ENCODE peak calls at places on chromosomes 1 and 21, in ten cellular contexts. One of them, this sample, is unnamed. For H3K27me3, the result is how much of the 10 kb centered on the place peaks cover.

GRCh38 chr1:67683736-67684525 is 1.1 kb upstream of the GADD45A start:
- DNase-seq in HCT116: no peak
- DNase-seq in left ventricle myocardium inferior: no peak
- DNase-seq in cardiac muscle cell: no peak
- DNase-seq in heart right ventricle: no peak
- DNase-seq in heart left ventricle: no peak
- DNase-seq in CD8-positive, alpha-beta T cell: no peak
- DNase-seq in GM23338: no peak
- DNase-seq in pancreas: no peak
- DNase-seq in neural progenitor cell: no peak
- DNase-seq in this sample: no peak

GRCh38 chr1:47846981-47847380 is 150.2 kb downstream of the TRABD2B start:
- DNase-seq in CD8-positive, alpha-beta T cell: no peak
- DNase-seq in heart right ventricle: no peak
- DNase-seq in left ventricle myocardium inferior: no peak
- DNase-seq in pancreas: no peak
- DNase-seq in HCT116: no peak
- DNase-seq in cardiac muscle cell: no peak
- DNase-seq in neural progenitor cell: no peak
- DNase-seq in GM23338: no peak
- DNase-seq in heart left ventricle: no peak
- DNase-seq in this sample: no peak

GRCh38 chr1:155961937-155962336 is 16.4 kb downstream of the ARHGEF2 start:
- DNase-seq in neural progenitor cell: no peak
- DNase-seq in pancreas: no peak
- DNase-seq in HCT116: peak
- DNase-seq in left ventricle myocardium inferior: peak
- DNase-seq in cardiac muscle cell: peak
- DNase-seq in heart right ventricle: peak
- DNase-seq in heart left ventricle: peak
- DNase-seq in GM23338: no peak
- DNase-seq in CD8-positive, alpha-beta T cell: no peak
- DNase-seq in this sample: peak

GRCh38 chr21:39961251-39961650 is 94.0 kb downstream of the PCP4 start:
- DNase-seq in cardiac muscle cell: no peak
- DNase-seq in left ventricle myocardium inferior: no peak
- DNase-seq in CD8-positive, alpha-beta T cell: no peak
- DNase-seq in neural progenitor cell: no peak
- DNase-seq in HCT116: no peak
- DNase-seq in heart left ventricle: no peak
- DNase-seq in GM23338: no peak
- DNase-seq in pancreas: no peak
- DNase-seq in heart right ventricle: no peak
- DNase-seq in this sample: no peak

GRCh38 chr1:4695241-4695640 is 40.8 kb downstream of the AJAP1 start:
- DNase-seq in HCT116: no peak
- DNase-seq in pancreas: no peak
- DNase-seq in GM23338: no peak
- DNase-seq in heart right ventricle: no peak
- DNase-seq in CD8-positive, alpha-beta T cell: no peak
- DNase-seq in cardiac muscle cell: no peak
- DNase-seq in neural progenitor cell: no peak
- DNase-seq in left ventricle myocardium inferior: no peak
- DNase-seq in heart left ventricle: no peak
- DNase-seq in this sample: no peak

GRCh38 chr21:38263493-38263892 is 6.7 kb downstream of the KCNJ15 start:
- DNase-seq in neural progenitor cell: no peak
- DNase-seq in GM23338: no peak
- DNase-seq in CD8-positive, alpha-beta T cell: no peak
- DNase-seq in HCT116: no peak
- DNase-seq in heart right ventricle: no peak
- DNase-seq in pancreas: no peak
- DNase-seq in left ventricle myocardium inferior: no peak
- DNase-seq in heart left ventricle: no peak
- DNase-seq in cardiac muscle cell: peak
- DNase-seq in this sample: no peak

GRCh38 chr1:87972818-87973217 is 644.1 kb downstream of the LMO4 start:
- DNase-seq in left ventricle myocardium inferior: no peak
- DNase-seq in HCT116: no peak
- DNase-seq in GM23338: no peak
- DNase-seq in heart left ventricle: no peak
- DNase-seq in cardiac muscle cell: no peak
- DNase-seq in pancreas: no peak
- DNase-seq in CD8-positive, alpha-beta T cell: no peak
- DNase-seq in heart right ventricle: no peak
- DNase-seq in neural progenitor cell: peak
- DNase-seq in this sample: no peak

GRCh38 chr1:237864338-237865244 is 26.1 kb downstream of the ZP4 start:
- DNase-seq in cardiac muscle cell: peak
- DNase-seq in left ventricle myocardium inferior: peak
- DNase-seq in heart left ventricle: peak
- DNase-seq in heart right ventricle: peak
- DNase-seq in GM23338: peak
- DNase-seq in HCT116: no peak
- DNase-seq in neural progenitor cell: peak
- DNase-seq in CD8-positive, alpha-beta T cell: no peak
- DNase-seq in pancreas: peak
- DNase-seq in this sample: peak

GRCh38 chr1:40312238-40313205 is 4.6 kb downstream of the COL9A2 start:
- DNase-seq in left ventricle myocardium inferior: peak
- DNase-seq in heart left ventricle: no peak
- DNase-seq in CD8-positive, alpha-beta T cell: no peak
- DNase-seq in GM23338: no peak
- DNase-seq in cardiac muscle cell: no peak
- DNase-seq in heart right ventricle: no peak
- DNase-seq in neural progenitor cell: peak
- DNase-seq in pancreas: no peak
- DNase-seq in HCT116: no peak
- DNase-seq in this sample: peak

GRCh38 chr1:24923485-24924113 is 6.5 kb downstream of the RUNX3 start:
- DNase-seq in cardiac muscle cell: no peak
- DNase-seq in HCT116: no peak
- DNase-seq in CD8-positive, alpha-beta T cell: no peak
- DNase-seq in GM23338: no peak
- DNase-seq in neural progenitor cell: no peak
- DNase-seq in pancreas: no peak
- DNase-seq in left ventricle myocardium inferior: no peak
- DNase-seq in heart left ventricle: no peak
- DNase-seq in heart right ventricle: no peak
- DNase-seq in this sample: no peak

DNA sequence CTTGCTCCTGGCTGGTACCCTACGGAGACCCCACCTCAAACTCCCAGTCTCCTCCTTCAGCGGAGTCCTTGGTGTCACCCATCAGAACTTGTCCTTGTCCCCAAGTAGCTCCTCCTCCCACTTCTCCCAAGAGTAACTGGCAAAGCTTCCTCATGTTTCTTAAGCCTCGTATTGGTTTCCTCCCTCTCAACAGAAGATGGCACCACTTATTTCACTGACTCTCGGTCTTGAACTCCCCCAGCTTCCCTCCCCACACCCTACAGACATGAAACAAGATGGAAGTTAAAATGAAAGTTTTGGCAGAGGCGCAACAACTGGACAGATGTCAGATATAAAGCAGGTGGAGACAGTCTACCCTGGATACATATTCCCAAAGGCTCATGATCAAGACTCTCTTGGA is 13.4 kb downstream of the RAB7B start:
- DNase-seq in cardiac muscle cell: no peak
- DNase-seq in CD8-positive, alpha-beta T cell: no peak
- DNase-seq in GM23338: no peak
- DNase-seq in heart left ventricle: no peak
- DNase-seq in neural progenitor cell: no peak
- DNase-seq in left ventricle myocardium inferior: no peak
- DNase-seq in heart right ventricle: no peak
- DNase-seq in HCT116: no peak
- DNase-seq in pancreas: no peak
- DNase-seq in this sample: no peak
- TF ChIP-seq CTCF in cardiac muscle cell: no peak
- TF ChIP-seq CTCF in CD8-positive, alpha-beta T cell: no peak
- TF ChIP-seq CTCF in GM23338: no peak
- TF ChIP-seq CTCF in heart left ventricle: no peak
- TF ChIP-seq CTCF in neural progenitor cell: no peak
- TF ChIP-seq CTCF in left ventricle myocardium inferior: no peak
- TF ChIP-seq CTCF in heart right ventricle: no peak
- TF ChIP-seq CTCF in HCT116: no peak
- TF ChIP-seq CTCF in pancreas: no peak
- TF ChIP-seq CTCF in this sample: no peak

GRCh38 chr1:118982816-118983557 is 5.2 kb downstream of the TBX15 start:
- DNase-seq in CD8-positive, alpha-beta T cell: no peak
- DNase-seq in left ventricle myocardium inferior: no peak
- DNase-seq in GM23338: peak
- DNase-seq in cardiac muscle cell: no peak
- DNase-seq in pancreas: no peak
- DNase-seq in heart left ventricle: no peak
- DNase-seq in heart right ventricle: no peak
- DNase-seq in neural progenitor cell: no peak
- DNase-seq in HCT116: no peak
- DNase-seq in this sample: no peak
- H3K27me3 ChIP-seq in CD8-positive, alpha-beta T cell: under half
- H3K27me3 ChIP-seq in left ventricle myocardium inferior: half or more
- H3K27me3 ChIP-seq in GM23338: half or more
- H3K27me3 ChIP-seq in cardiac muscle cell: half or more
- H3K27me3 ChIP-seq in pancreas: under half
- H3K27me3 ChIP-seq in heart left ventricle: half or more
- H3K27me3 ChIP-seq in heart right ventricle: half or more
- H3K27me3 ChIP-seq in neural progenitor cell: half or more
- H3K27me3 ChIP-seq in HCT116: under half
- H3K27me3 ChIP-seq in this sample: under half

GRCh38 chr21:34635307-34635706 is 20.4 kb upstream of the RCAN1 start:
- DNase-seq in heart left ventricle: no peak
- DNase-seq in HCT116: no peak
- DNase-seq in left ventricle myocardium inferior: no peak
- DNase-seq in CD8-positive, alpha-beta T cell: no peak
- DNase-seq in pancreas: no peak
- DNase-seq in GM23338: peak
- DNase-seq in cardiac muscle cell: no peak
- DNase-seq in neural progenitor cell: peak
- DNase-seq in heart right ventricle: no peak
- DNase-seq in this sample: no peak
- TF ChIP-seq CTCF in heart left ventricle: peak
- TF ChIP-seq CTCF in HCT116: peak
- TF ChIP-seq CTCF in left ventricle myocardium inferior: peak
- TF ChIP-seq CTCF in CD8-positive, alpha-beta T cell: peak
- TF ChIP-seq CTCF in pancreas: no peak
- TF ChIP-seq CTCF in GM23338: peak
- TF ChIP-seq CTCF in cardiac muscle cell: peak
- TF ChIP-seq CTCF in neural progenitor cell: peak
- TF ChIP-seq CTCF in heart right ventricle: peak
- TF ChIP-seq CTCF in this sample: no peak

DNA sequence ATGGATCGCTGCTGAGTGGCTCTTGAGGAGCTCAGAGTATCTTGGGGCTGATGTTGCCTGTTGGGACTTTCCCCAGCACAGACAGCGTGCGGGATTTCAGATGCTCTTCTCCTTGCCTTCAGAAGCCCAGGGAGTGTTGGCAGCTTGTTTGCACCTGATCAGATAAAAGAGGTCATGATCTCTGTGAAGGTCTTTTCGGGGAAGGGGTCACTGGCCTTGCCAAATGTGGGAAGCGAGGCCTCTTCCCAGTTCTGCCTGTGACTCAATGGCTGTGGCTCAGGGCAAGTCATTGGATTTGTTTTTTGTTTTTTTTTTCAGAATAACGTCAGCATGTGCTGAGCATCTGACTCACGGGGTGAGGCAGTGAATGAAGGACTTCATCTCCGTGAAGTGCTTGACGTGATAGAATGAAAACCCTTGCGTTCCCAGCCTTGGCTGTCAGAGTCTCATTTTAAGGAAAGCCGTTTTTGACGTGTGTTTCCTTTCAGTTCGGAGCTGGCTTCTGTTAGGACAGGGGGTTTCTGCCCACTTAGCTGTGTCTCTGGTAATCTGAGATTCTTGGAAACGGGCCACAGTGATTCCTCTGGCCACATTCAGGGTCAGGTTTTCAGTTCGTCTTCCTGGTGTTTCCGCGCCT is 46.7 kb downstream of the GALNT2 start:
- DNase-seq in heart left ventricle: peak
- DNase-seq in CD8-positive, alpha-beta T cell: no peak
- DNase-seq in HCT116: no peak
- DNase-seq in GM23338: no peak
- DNase-seq in neural progenitor cell: no peak
- DNase-seq in pancreas: no peak
- DNase-seq in left ventricle myocardium inferior: no peak
- DNase-seq in cardiac muscle cell: peak
- DNase-seq in heart right ventricle: peak
- DNase-seq in this sample: no peak
- H3K27me3 ChIP-seq in heart left ventricle: under half
- H3K27me3 ChIP-seq in CD8-positive, alpha-beta T cell: under half
- H3K27me3 ChIP-seq in HCT116: under half
- H3K27me3 ChIP-seq in GM23338: under half
- H3K27me3 ChIP-seq in neural progenitor cell: under half
- H3K27me3 ChIP-seq in pancreas: under half
- H3K27me3 ChIP-seq in left ventricle myocardium inferior: under half
- H3K27me3 ChIP-seq in cardiac muscle cell: under half
- H3K27me3 ChIP-seq in heart right ventricle: under half
- H3K27me3 ChIP-seq in this sample: under half